ENCODE peak calls at places on chromosome 4, in five cellular contexts. One of them, this sample, is unnamed.
A peak's percentile ranks its signal among the peaks of the same experiment; 100 is the strongest.

GRCh38 chr4:152585036-152585439 is 49.1 kb upstream of the FBXW7 start:
- DNase-seq in Caco-2: no peak
- DNase-seq in fibroblast of lung: peak; percentile 26
- DNase-seq in left lung: no peak
- DNase-seq in ascending aorta: no peak
- DNase-seq in this sample: no peak

GRCh38 chr4:153403761-153404160 is 59.3 kb downstream of the MND1 start:
- DNase-seq in Caco-2: no peak
- DNase-seq in fibroblast of lung: peak; percentile 34
- DNase-seq in left lung: no peak
- DNase-seq in ascending aorta: no peak
- DNase-seq in this sample: no peak

GRCh38 chr4:174023641-174024040 is 259.8 kb downstream of the FBXO8 start:
- DNase-seq in Caco-2: no peak
- DNase-seq in fibroblast of lung: no peak
- DNase-seq in left lung: no peak
- DNase-seq in ascending aorta: no peak
- DNase-seq in this sample: no peak

GRCh38 chr4:106369456-106370060 is 980 bp upstream of the GIMD1 start:
- DNase-seq in Caco-2: peak; percentile 67
- DNase-seq in fibroblast of lung: peak; percentile 86
- DNase-seq in left lung: no peak
- DNase-seq in ascending aorta: no peak
- DNase-seq in this sample: peak; percentile 51

GRCh38 chr4:127732623-127733199 is 2.5 kb downstream of the SLC25A31 start:
- DNase-seq in Caco-2: peak; percentile 31
- DNase-seq in fibroblast of lung: peak; percentile 73
- DNase-seq in left lung: no peak
- DNase-seq in ascending aorta: no peak
- DNase-seq in this sample: peak; percentile 4

GRCh38 chr4:55312491-55313101 is 33.4 kb upstream of the SRD5A3 start:
- DNase-seq in Caco-2: peak; percentile 29
- DNase-seq in fibroblast of lung: peak; percentile 61
- DNase-seq in left lung: no peak
- DNase-seq in ascending aorta: no peak
- DNase-seq in this sample: no peak

GRCh38 chr4:181264908-181265307 is 978.3 kb upstream of the TENM3 start:
- DNase-seq in Caco-2: no peak
- DNase-seq in fibroblast of lung: no peak
- DNase-seq in left lung: peak; percentile 57
- DNase-seq in ascending aorta: no peak
- DNase-seq in this sample: no peak

GRCh38 chr4:57405359-57405758 is 295.2 kb upstream of the IGFBP7 start:
- DNase-seq in Caco-2: no peak
- DNase-seq in fibroblast of lung: no peak
- DNase-seq in left lung: no peak
- DNase-seq in ascending aorta: no peak
- DNase-seq in this sample: no peak

GRCh38 chr4:89915151-89915550 is 20.5 kb downstream of the MMRN1 start:
- DNase-seq in Caco-2: no peak
- DNase-seq in fibroblast of lung: peak; percentile 12
- DNase-seq in left lung: no peak
- DNase-seq in ascending aorta: no peak
- DNase-seq in this sample: no peak

GRCh38 chr4:116016201-116016600 is 902.8 kb upstream of the NDST4 start:
- DNase-seq in Caco-2: no peak
- DNase-seq in fibroblast of lung: peak; percentile 18
- DNase-seq in left lung: no peak
- DNase-seq in ascending aorta: no peak
- DNase-seq in this sample: peak; percentile 56

GRCh38 chr4:71255966-71256365 is 82.9 kb upstream of the SLC4A4 start:
- DNase-seq in Caco-2: no peak
- DNase-seq in fibroblast of lung: no peak
- DNase-seq in left lung: no peak
- DNase-seq in ascending aorta: no peak
- DNase-seq in this sample: no peak

GRCh38 chr4:70801265-70801809 is 38.4 kb downstream of the GRSF1 start:
- DNase-seq in Caco-2: no peak
- DNase-seq in fibroblast of lung: no peak
- DNase-seq in left lung: no peak
- DNase-seq in ascending aorta: no peak
- DNase-seq in this sample: no peak

GRCh38 chr4:4758708-4759107 is 100.8 kb upstream of the MSX1 start:
- DNase-seq in Caco-2: no peak
- DNase-seq in fibroblast of lung: no peak
- DNase-seq in left lung: no peak
- DNase-seq in ascending aorta: no peak
- DNase-seq in this sample: no peak

GRCh38 chr4:166501941-166502382 is 628.9 kb downstream of the TLL1 start:
- DNase-seq in Caco-2: peak; percentile 28
- DNase-seq in fibroblast of lung: peak; percentile 8
- DNase-seq in left lung: no peak
- DNase-seq in ascending aorta: no peak
- DNase-seq in this sample: no peak

GRCh38 chr4:139484861-139485311 is 31.0 kb downstream of the RAB33B start:
- DNase-seq in Caco-2: peak; percentile 67
- DNase-seq in fibroblast of lung: no peak
- DNase-seq in left lung: no peak
- DNase-seq in ascending aorta: no peak
- DNase-seq in this sample: no peak

GRCh38 chr4:80259012-80259411 is 7.5 kb upstream of the FGF5 start:
- DNase-seq in Caco-2: no peak
- DNase-seq in fibroblast of lung: no peak
- DNase-seq in left lung: no peak
- DNase-seq in ascending aorta: no peak
- DNase-seq in this sample: no peak

GRCh38 chr4:5421416-5421815 is 286.9 kb downstream of the EVC2 start:
- DNase-seq in Caco-2: no peak
- DNase-seq in fibroblast of lung: no peak
- DNase-seq in left lung: no peak
- DNase-seq in ascending aorta: no peak
- DNase-seq in this sample: no peak

GRCh38 chr4:138300616-138301015 is 58.5 kb upstream of the SLC7A11 start:
- DNase-seq in Caco-2: no peak
- DNase-seq in fibroblast of lung: no peak
- DNase-seq in left lung: no peak
- DNase-seq in ascending aorta: no peak
- DNase-seq in this sample: no peak

GRCh38 chr4:145307120-145307519 is 126.7 kb upstream of the OTUD4 start:
- DNase-seq in Caco-2: no peak
- DNase-seq in fibroblast of lung: no peak
- DNase-seq in left lung: no peak
- DNase-seq in ascending aorta: no peak
- DNase-seq in this sample: no peak

GRCh38 chr4:5973486-5974220 is 44.6 kb downstream of the C4orf50 start:
- DNase-seq in Caco-2: no peak
- DNase-seq in fibroblast of lung: no peak
- DNase-seq in left lung: no peak
- DNase-seq in ascending aorta: no peak
- DNase-seq in this sample: no peak

GRCh38 chr4:165839615-165840333 is 33.3 kb upstream of the TLL1 start:
- DNase-seq in Caco-2: no peak
- DNase-seq in fibroblast of lung: no peak
- DNase-seq in left lung: no peak
- DNase-seq in ascending aorta: no peak
- DNase-seq in this sample: no peak

GRCh38 chr4:5746829-5747745 is 36.1 kb downstream of the EVC start:
- DNase-seq in Caco-2: no peak
- DNase-seq in fibroblast of lung: peak; percentile 41
- DNase-seq in left lung: no peak
- DNase-seq in ascending aorta: no peak
- DNase-seq in this sample: peak; percentile 28

GRCh38 chr4:164304240-164304639 is 449.7 kb upstream of the SMIM31 start:
- DNase-seq in Caco-2: no peak
- DNase-seq in fibroblast of lung: no peak
- DNase-seq in left lung: no peak
- DNase-seq in ascending aorta: no peak
- DNase-seq in this sample: no peak

GRCh38 chr4:114077610-114078009 is 98.2 kb upstream of the ARSJ start:
- DNase-seq in Caco-2: no peak
- DNase-seq in fibroblast of lung: peak; percentile 87
- DNase-seq in left lung: no peak
- DNase-seq in ascending aorta: no peak
- DNase-seq in this sample: peak; percentile 87

GRCh38 chr4:133379681-133380438 is 230.8 kb downstream of the PCDH10 start:
- DNase-seq in Caco-2: no peak
- DNase-seq in fibroblast of lung: no peak
- DNase-seq in left lung: peak; percentile 34
- DNase-seq in ascending aorta: no peak
- DNase-seq in this sample: no peak

GRCh38 chr4:101162990-101163380 is 184.3 kb downstream of the PPP3CA start:
- DNase-seq in Caco-2: no peak
- DNase-seq in fibroblast of lung: no peak
- DNase-seq in left lung: no peak
- DNase-seq in ascending aorta: no peak
- DNase-seq in this sample: no peak

GRCh38 chr4:150001815-150002214 is 76.4 kb upstream of the DCLK2 start:
- DNase-seq in Caco-2: no peak
- DNase-seq in fibroblast of lung: no peak
- DNase-seq in left lung: no peak
- DNase-seq in ascending aorta: no peak
- DNase-seq in this sample: no peak

GRCh38 chr4:25128671-25129070 is 31.6 kb downstream of the SEPSECS start:
- DNase-seq in Caco-2: no peak
- DNase-seq in fibroblast of lung: no peak
- DNase-seq in left lung: no peak
- DNase-seq in ascending aorta: no peak
- DNase-seq in this sample: no peak

DNA sequence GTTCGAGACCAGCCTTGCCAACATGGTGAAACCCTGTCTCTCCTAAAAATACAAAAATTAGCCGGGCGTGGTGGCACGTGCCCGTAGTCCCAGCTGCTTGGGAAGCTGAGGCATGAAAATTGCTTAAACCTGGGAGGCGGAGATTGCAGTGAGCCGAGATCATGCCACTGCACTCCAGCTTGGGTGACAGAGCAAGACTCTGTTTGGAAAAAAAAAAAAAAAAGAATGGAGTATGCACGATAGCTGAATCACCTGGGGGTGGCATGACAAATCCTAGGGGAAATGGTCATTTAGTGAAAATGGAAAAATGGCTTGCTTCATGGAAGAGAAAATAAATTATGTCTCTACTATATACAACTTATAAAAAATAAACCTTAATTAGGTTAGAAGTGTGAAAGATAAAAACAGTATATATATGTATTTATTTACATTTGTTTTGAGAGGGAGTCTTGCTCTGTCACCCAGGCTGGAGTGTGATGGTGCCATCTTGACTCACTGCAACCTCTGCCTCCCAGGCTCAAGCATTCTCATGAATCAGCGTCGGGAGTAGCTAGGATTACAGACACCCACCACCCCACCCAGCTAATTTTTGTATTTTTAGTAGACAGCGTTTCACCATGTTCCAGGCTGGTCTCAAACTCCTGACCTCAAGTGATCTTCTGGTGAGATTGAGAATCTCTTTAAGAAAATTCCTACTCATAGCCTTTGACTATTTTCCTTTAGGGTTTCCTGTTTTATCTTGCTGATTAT is 19.3 kb upstream of the ING2 start:
- DNase-seq in Caco-2: no peak
- DNase-seq in fibroblast of lung: no peak
- DNase-seq in left lung: no peak
- DNase-seq in ascending aorta: no peak
- DNase-seq in this sample: no peak
- H3K4me3 ChIP-seq in Caco-2: no peak overlapping the region
- H3K4me3 ChIP-seq in fibroblast of lung: no peak overlapping the region
- H3K4me3 ChIP-seq in left lung: no peak overlapping the region
- H3K4me3 ChIP-seq in ascending aorta: no peak overlapping the region
- H3K4me3 ChIP-seq in this sample: no peak overlapping the region

GRCh38 chr4:6988016-6988715 is 55.0 kb upstream of the TADA2B start:
- DNase-seq in Caco-2: no peak
- DNase-seq in fibroblast of lung: no peak
- DNase-seq in left lung: no peak
- DNase-seq in ascending aorta: no peak
- DNase-seq in this sample: no peak
- H3K4me3 ChIP-seq in Caco-2: peak overlapping the region; percentile 91
- H3K4me3 ChIP-seq in fibroblast of lung: peak overlapping the region; percentile 95
- H3K4me3 ChIP-seq in left lung: peak overlapping the region; percentile 81
- H3K4me3 ChIP-seq in ascending aorta: peak overlapping the region; percentile 65
- H3K4me3 ChIP-seq in this sample: peak overlapping the region; percentile 94

GRCh38 chr4:158176108-158176507 is 3.3 kb upstream of the GASK1B start:
- DNase-seq in Caco-2: no peak
- DNase-seq in fibroblast of lung: no peak
- DNase-seq in left lung: no peak
- DNase-seq in ascending aorta: no peak
- DNase-seq in this sample: no peak
- H3K4me3 ChIP-seq in Caco-2: no peak overlapping the region
- H3K4me3 ChIP-seq in fibroblast of lung: no peak overlapping the region
- H3K4me3 ChIP-seq in left lung: no peak overlapping the region
- H3K4me3 ChIP-seq in ascending aorta: no peak overlapping the region
- H3K4me3 ChIP-seq in this sample: no peak overlapping the region

DNA sequence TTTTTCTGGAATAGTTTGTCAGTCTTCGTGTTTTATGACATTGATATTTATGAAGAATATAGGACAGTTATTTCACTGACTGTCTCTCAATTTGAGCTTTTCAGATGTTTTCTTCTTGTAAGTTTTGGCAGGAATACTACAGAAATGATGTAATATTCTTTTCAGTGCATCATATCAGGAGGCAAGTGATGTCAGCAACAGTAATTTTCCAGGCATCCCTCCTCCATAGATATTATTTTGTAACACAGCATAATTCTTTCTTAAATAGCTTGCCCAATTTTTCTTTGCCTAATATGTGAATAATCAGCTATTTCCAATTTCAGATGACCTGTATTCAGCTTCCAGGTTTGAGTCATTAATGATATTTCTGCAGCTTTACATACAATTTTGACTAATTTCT is 211.1 kb downstream of the ADGRL3 start:
- DNase-seq in Caco-2: no peak
- DNase-seq in fibroblast of lung: peak; percentile 12
- DNase-seq in left lung: no peak
- DNase-seq in ascending aorta: no peak
- DNase-seq in this sample: no peak
- H3K4me3 ChIP-seq in Caco-2: no peak overlapping the region
- H3K4me3 ChIP-seq in fibroblast of lung: no peak overlapping the region
- H3K4me3 ChIP-seq in left lung: no peak overlapping the region
- H3K4me3 ChIP-seq in ascending aorta: no peak overlapping the region
- H3K4me3 ChIP-seq in this sample: no peak overlapping the region

GRCh38 chr4:156312261-156312847 is 358.7 kb upstream of the CTSO start:
- DNase-seq in Caco-2: no peak
- DNase-seq in fibroblast of lung: peak; percentile 21
- DNase-seq in left lung: no peak
- DNase-seq in ascending aorta: no peak
- DNase-seq in this sample: no peak
- H3K4me3 ChIP-seq in Caco-2: no peak overlapping the region
- H3K4me3 ChIP-seq in fibroblast of lung: peak overlapping the region; percentile 14
- H3K4me3 ChIP-seq in left lung: no peak overlapping the region
- H3K4me3 ChIP-seq in ascending aorta: no peak overlapping the region
- H3K4me3 ChIP-seq in this sample: no peak overlapping the region